ENCODE peak calls at places on chromosomes 16 and 17, in ten cellular contexts. One of them, this sample, is unnamed.

GRCh38 chr17:8430966-8431365 is 4.7 kb upstream of the NDEL1 start:
- DNase-seq in fibroblast of mammary gland: peak
- DNase-seq in CD8-positive, alpha-beta T cell: no peak
- DNase-seq in IMR-90: peak
- DNase-seq in stomach: no peak
- DNase-seq in activated CD8-positive, alpha-beta T cell treated with anti-CD3 and anti-CD28 coated beads for 36 hours: no peak
- DNase-seq in fibroblast of lung: peak
- DNase-seq in heart left ventricle: peak
- DNase-seq in heart right ventricle: peak
- DNase-seq in WERI-Rb-1: no peak
- DNase-seq in this sample: peak

GRCh38 chr17:62760888-62761267 is 47.2 kb downstream of the MARCHF10 start:
- DNase-seq in fibroblast of mammary gland: no peak
- DNase-seq in heart left ventricle: no peak
- DNase-seq in IMR-90: no peak
- DNase-seq in CD8-positive, alpha-beta T cell: no peak
- DNase-seq in fibroblast of lung: no peak
- DNase-seq in WERI-Rb-1: no peak
- DNase-seq in heart right ventricle: no peak
- DNase-seq in stomach: no peak
- DNase-seq in activated CD8-positive, alpha-beta T cell treated with anti-CD3 and anti-CD28 coated beads for 36 hours: no peak
- DNase-seq in this sample: no peak

GRCh38 chr17:44961921-44962350 is 6.2 kb downstream of the C1QL1 start:
- DNase-seq in fibroblast of mammary gland: no peak
- DNase-seq in fibroblast of lung: no peak
- DNase-seq in WERI-Rb-1: peak
- DNase-seq in CD8-positive, alpha-beta T cell: no peak
- DNase-seq in heart left ventricle: no peak
- DNase-seq in activated CD8-positive, alpha-beta T cell treated with anti-CD3 and anti-CD28 coated beads for 36 hours: no peak
- DNase-seq in stomach: no peak
- DNase-seq in heart right ventricle: no peak
- DNase-seq in IMR-90: no peak
- DNase-seq in this sample: no peak

GRCh38 chr16:8568231-8568617 is 22.1 kb downstream of the TMEM114 start:
- DNase-seq in fibroblast of mammary gland: peak
- DNase-seq in IMR-90: peak
- DNase-seq in activated CD8-positive, alpha-beta T cell treated with anti-CD3 and anti-CD28 coated beads for 36 hours: no peak
- DNase-seq in fibroblast of lung: peak
- DNase-seq in stomach: no peak
- DNase-seq in heart right ventricle: no peak
- DNase-seq in heart left ventricle: no peak
- DNase-seq in CD8-positive, alpha-beta T cell: no peak
- DNase-seq in WERI-Rb-1: no peak
- DNase-seq in this sample: peak

GRCh38 chr16:80347900-80348299 is 192.9 kb upstream of the DYNLRB2 start:
- DNase-seq in fibroblast of lung: peak
- DNase-seq in heart right ventricle: peak
- DNase-seq in WERI-Rb-1: no peak
- DNase-seq in activated CD8-positive, alpha-beta T cell treated with anti-CD3 and anti-CD28 coated beads for 36 hours: no peak
- DNase-seq in CD8-positive, alpha-beta T cell: no peak
- DNase-seq in fibroblast of mammary gland: no peak
- DNase-seq in heart left ventricle: peak
- DNase-seq in stomach: peak
- DNase-seq in IMR-90: no peak
- DNase-seq in this sample: peak

GRCh38 chr16:56859636-56860035 is 5.4 kb upstream of the SLC12A3 start:
- DNase-seq in IMR-90: no peak
- DNase-seq in activated CD8-positive, alpha-beta T cell treated with anti-CD3 and anti-CD28 coated beads for 36 hours: no peak
- DNase-seq in CD8-positive, alpha-beta T cell: no peak
- DNase-seq in WERI-Rb-1: no peak
- DNase-seq in fibroblast of lung: no peak
- DNase-seq in fibroblast of mammary gland: no peak
- DNase-seq in stomach: no peak
- DNase-seq in heart left ventricle: no peak
- DNase-seq in heart right ventricle: no peak
- DNase-seq in this sample: no peak

GRCh38 chr17:65629234-65629690 is 67.8 kb upstream of the AXIN2 start:
- DNase-seq in CD8-positive, alpha-beta T cell: no peak
- DNase-seq in fibroblast of mammary gland: no peak
- DNase-seq in IMR-90: peak
- DNase-seq in fibroblast of lung: peak
- DNase-seq in stomach: no peak
- DNase-seq in WERI-Rb-1: no peak
- DNase-seq in activated CD8-positive, alpha-beta T cell treated with anti-CD3 and anti-CD28 coated beads for 36 hours: no peak
- DNase-seq in heart left ventricle: no peak
- DNase-seq in heart right ventricle: no peak
- DNase-seq in this sample: no peak

GRCh38 chr17:29838961-29839360 is 91.1 kb downstream of the SSH2 start:
- DNase-seq in IMR-90: peak
- DNase-seq in WERI-Rb-1: no peak
- DNase-seq in fibroblast of lung: peak
- DNase-seq in activated CD8-positive, alpha-beta T cell treated with anti-CD3 and anti-CD28 coated beads for 36 hours: no peak
- DNase-seq in heart left ventricle: peak
- DNase-seq in heart right ventricle: peak
- DNase-seq in fibroblast of mammary gland: no peak
- DNase-seq in stomach: no peak
- DNase-seq in CD8-positive, alpha-beta T cell: no peak
- DNase-seq in this sample: no peak

GRCh38 chr16:4307215-4308037 is 8.4 kb upstream of the GLIS2 start:
- DNase-seq in activated CD8-positive, alpha-beta T cell treated with anti-CD3 and anti-CD28 coated beads for 36 hours: peak
- DNase-seq in heart left ventricle: peak
- DNase-seq in IMR-90: peak
- DNase-seq in WERI-Rb-1: no peak
- DNase-seq in fibroblast of mammary gland: peak
- DNase-seq in heart right ventricle: peak
- DNase-seq in stomach: peak
- DNase-seq in CD8-positive, alpha-beta T cell: peak
- DNase-seq in fibroblast of lung: peak
- DNase-seq in this sample: peak

GRCh38 chr17:81929253-81930141 is 2.0 kb upstream of the MAFG start:
- DNase-seq in fibroblast of mammary gland: no peak
- DNase-seq in fibroblast of lung: no peak
- DNase-seq in CD8-positive, alpha-beta T cell: no peak
- DNase-seq in heart left ventricle: no peak
- DNase-seq in IMR-90: no peak
- DNase-seq in WERI-Rb-1: no peak
- DNase-seq in activated CD8-positive, alpha-beta T cell treated with anti-CD3 and anti-CD28 coated beads for 36 hours: no peak
- DNase-seq in stomach: no peak
- DNase-seq in heart right ventricle: no peak
- DNase-seq in this sample: no peak

GRCh38 chr16:58339452-58339938 is 44.7 kb upstream of the PRSS54 start:
- DNase-seq in heart right ventricle: no peak
- DNase-seq in fibroblast of mammary gland: peak
- DNase-seq in WERI-Rb-1: peak
- DNase-seq in activated CD8-positive, alpha-beta T cell treated with anti-CD3 and anti-CD28 coated beads for 36 hours: no peak
- DNase-seq in IMR-90: no peak
- DNase-seq in fibroblast of lung: peak
- DNase-seq in CD8-positive, alpha-beta T cell: no peak
- DNase-seq in stomach: no peak
- DNase-seq in heart left ventricle: peak
- DNase-seq in this sample: peak

GRCh38 chr17:44829558-44830358 is at the start of gene GJC1:
- DNase-seq in fibroblast of lung: peak
- DNase-seq in heart left ventricle: peak
- DNase-seq in IMR-90: no peak
- DNase-seq in fibroblast of mammary gland: no peak
- DNase-seq in CD8-positive, alpha-beta T cell: peak
- DNase-seq in heart right ventricle: peak
- DNase-seq in activated CD8-positive, alpha-beta T cell treated with anti-CD3 and anti-CD28 coated beads for 36 hours: peak
- DNase-seq in WERI-Rb-1: peak
- DNase-seq in stomach: no peak
- DNase-seq in this sample: no peak

GRCh38 chr17:62919388-62919787 is 46.6 kb upstream of the TANC2 start:
- DNase-seq in activated CD8-positive, alpha-beta T cell treated with anti-CD3 and anti-CD28 coated beads for 36 hours: no peak
- DNase-seq in IMR-90: peak
- DNase-seq in CD8-positive, alpha-beta T cell: no peak
- DNase-seq in fibroblast of lung: peak
- DNase-seq in heart right ventricle: no peak
- DNase-seq in heart left ventricle: no peak
- DNase-seq in fibroblast of mammary gland: peak
- DNase-seq in stomach: no peak
- DNase-seq in WERI-Rb-1: no peak
- DNase-seq in this sample: peak

GRCh38 chr16:88941933-88942909 is 34.8 kb downstream of the CBFA2T3 start:
- DNase-seq in WERI-Rb-1: peak
- DNase-seq in fibroblast of lung: no peak
- DNase-seq in heart left ventricle: peak
- DNase-seq in stomach: peak
- DNase-seq in activated CD8-positive, alpha-beta T cell treated with anti-CD3 and anti-CD28 coated beads for 36 hours: peak
- DNase-seq in heart right ventricle: peak
- DNase-seq in IMR-90: no peak
- DNase-seq in fibroblast of mammary gland: no peak
- DNase-seq in CD8-positive, alpha-beta T cell: peak
- DNase-seq in this sample: no peak

GRCh38 chr17:75459590-75460267 is 3.3 kb downstream of the TMEM94 start:
- DNase-seq in IMR-90: no peak
- DNase-seq in activated CD8-positive, alpha-beta T cell treated with anti-CD3 and anti-CD28 coated beads for 36 hours: no peak
- DNase-seq in fibroblast of lung: no peak
- DNase-seq in CD8-positive, alpha-beta T cell: no peak
- DNase-seq in stomach: peak
- DNase-seq in WERI-Rb-1: no peak
- DNase-seq in heart left ventricle: no peak
- DNase-seq in heart right ventricle: no peak
- DNase-seq in fibroblast of mammary gland: no peak
- DNase-seq in this sample: no peak

GRCh38 chr17:58306131-58306951 is 22.3 kb downstream of the TSPOAP1 start:
- DNase-seq in IMR-90: no peak
- DNase-seq in heart left ventricle: no peak
- DNase-seq in CD8-positive, alpha-beta T cell: no peak
- DNase-seq in heart right ventricle: no peak
- DNase-seq in stomach: peak
- DNase-seq in fibroblast of lung: no peak
- DNase-seq in activated CD8-positive, alpha-beta T cell treated with anti-CD3 and anti-CD28 coated beads for 36 hours: no peak
- DNase-seq in WERI-Rb-1: no peak
- DNase-seq in fibroblast of mammary gland: no peak
- DNase-seq in this sample: no peak

GRCh38 chr17:27596571-27597187 is 34.3 kb upstream of the LGALS9 start:
- DNase-seq in IMR-90: no peak
- DNase-seq in activated CD8-positive, alpha-beta T cell treated with anti-CD3 and anti-CD28 coated beads for 36 hours: no peak
- DNase-seq in heart left ventricle: no peak
- DNase-seq in WERI-Rb-1: no peak
- DNase-seq in CD8-positive, alpha-beta T cell: no peak
- DNase-seq in fibroblast of lung: no peak
- DNase-seq in heart right ventricle: no peak
- DNase-seq in fibroblast of mammary gland: no peak
- DNase-seq in stomach: no peak
- DNase-seq in this sample: no peak

GRCh38 chr16:48542020-48542473 is 67.9 kb downstream of the N4BP1 start:
- DNase-seq in stomach: no peak
- DNase-seq in heart left ventricle: peak
- DNase-seq in activated CD8-positive, alpha-beta T cell treated with anti-CD3 and anti-CD28 coated beads for 36 hours: peak
- DNase-seq in heart right ventricle: peak
- DNase-seq in WERI-Rb-1: peak
- DNase-seq in fibroblast of mammary gland: peak
- DNase-seq in fibroblast of lung: peak
- DNase-seq in CD8-positive, alpha-beta T cell: peak
- DNase-seq in IMR-90: peak
- DNase-seq in this sample: peak

GRCh38 chr16:77295896-77296295 is 96.7 kb downstream of the SYCE1L start:
- DNase-seq in heart right ventricle: no peak
- DNase-seq in IMR-90: peak
- DNase-seq in activated CD8-positive, alpha-beta T cell treated with anti-CD3 and anti-CD28 coated beads for 36 hours: no peak
- DNase-seq in CD8-positive, alpha-beta T cell: no peak
- DNase-seq in fibroblast of mammary gland: peak
- DNase-seq in heart left ventricle: no peak
- DNase-seq in fibroblast of lung: no peak
- DNase-seq in stomach: no peak
- DNase-seq in WERI-Rb-1: no peak
- DNase-seq in this sample: no peak

GRCh38 chr17:10295728-10296343 is 77.0 kb downstream of the MYH13 start:
- DNase-seq in stomach: no peak
- DNase-seq in activated CD8-positive, alpha-beta T cell treated with anti-CD3 and anti-CD28 coated beads for 36 hours: peak
- DNase-seq in CD8-positive, alpha-beta T cell: no peak
- DNase-seq in fibroblast of mammary gland: peak
- DNase-seq in heart right ventricle: peak
- DNase-seq in IMR-90: peak
- DNase-seq in fibroblast of lung: peak
- DNase-seq in WERI-Rb-1: peak
- DNase-seq in heart left ventricle: peak
- DNase-seq in this sample: peak
- TF ChIP-seq CTCF in stomach: peak
- TF ChIP-seq CTCF in activated CD8-positive, alpha-beta T cell treated with anti-CD3 and anti-CD28 coated beads for 36 hours: peak
- TF ChIP-seq CTCF in CD8-positive, alpha-beta T cell: peak
- TF ChIP-seq CTCF in fibroblast of mammary gland: peak
- TF ChIP-seq CTCF in heart right ventricle: peak
- TF ChIP-seq CTCF in IMR-90: peak
- TF ChIP-seq CTCF in fibroblast of lung: peak
- TF ChIP-seq CTCF in WERI-Rb-1: peak
- TF ChIP-seq CTCF in heart left ventricle: peak
- TF ChIP-seq CTCF in this sample: peak

GRCh38 chr16:68806422-68806821 is 36.9 kb upstream of the TANGO6 start:
- DNase-seq in IMR-90: no peak
- DNase-seq in fibroblast of lung: no peak
- DNase-seq in stomach: no peak
- DNase-seq in heart right ventricle: no peak
- DNase-seq in CD8-positive, alpha-beta T cell: no peak
- DNase-seq in heart left ventricle: no peak
- DNase-seq in activated CD8-positive, alpha-beta T cell treated with anti-CD3 and anti-CD28 coated beads for 36 hours: no peak
- DNase-seq in WERI-Rb-1: no peak
- DNase-seq in fibroblast of mammary gland: no peak
- DNase-seq in this sample: no peak
- TF ChIP-seq CTCF in IMR-90: no peak
- TF ChIP-seq CTCF in fibroblast of lung: no peak
- TF ChIP-seq CTCF in stomach: no peak
- TF ChIP-seq CTCF in heart right ventricle: no peak
- TF ChIP-seq CTCF in CD8-positive, alpha-beta T cell: no peak
- TF ChIP-seq CTCF in heart left ventricle: no peak
- TF ChIP-seq CTCF in activated CD8-positive, alpha-beta T cell treated with anti-CD3 and anti-CD28 coated beads for 36 hours: no peak
- TF ChIP-seq CTCF in WERI-Rb-1: no peak
- TF ChIP-seq CTCF in fibroblast of mammary gland: no peak
- TF ChIP-seq CTCF in this sample: no peak

DNA sequence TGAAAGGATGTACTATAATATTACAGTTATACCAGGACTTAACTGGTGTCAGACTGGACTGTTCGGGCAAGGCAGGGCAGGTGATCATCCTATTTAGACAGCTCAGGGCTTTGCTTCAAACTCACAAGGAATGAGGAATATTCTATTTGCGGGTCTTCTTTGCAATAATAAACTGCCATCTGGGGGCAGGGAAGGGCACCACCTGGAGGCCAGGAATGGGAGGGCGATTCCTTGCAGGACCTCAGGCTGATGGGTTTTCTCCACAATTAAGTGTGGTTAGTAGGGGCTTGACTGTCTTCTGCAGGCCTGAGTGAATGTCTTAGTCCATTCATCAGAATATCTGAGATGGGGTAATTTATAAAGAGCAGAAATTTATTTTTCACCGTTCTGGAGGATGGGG is 424.1 kb downstream of the CA10 start:
- DNase-seq in heart right ventricle: peak
- DNase-seq in fibroblast of lung: no peak
- DNase-seq in stomach: no peak
- DNase-seq in activated CD8-positive, alpha-beta T cell treated with anti-CD3 and anti-CD28 coated beads for 36 hours: peak
- DNase-seq in heart left ventricle: no peak
- DNase-seq in WERI-Rb-1: peak
- DNase-seq in fibroblast of mammary gland: no peak
- DNase-seq in CD8-positive, alpha-beta T cell: no peak
- DNase-seq in IMR-90: no peak
- DNase-seq in this sample: peak
- TF ChIP-seq CTCF in heart right ventricle: no peak
- TF ChIP-seq CTCF in fibroblast of lung: no peak
- TF ChIP-seq CTCF in stomach: peak
- TF ChIP-seq CTCF in activated CD8-positive, alpha-beta T cell treated with anti-CD3 and anti-CD28 coated beads for 36 hours: peak
- TF ChIP-seq CTCF in heart left ventricle: peak
- TF ChIP-seq CTCF in WERI-Rb-1: peak
- TF ChIP-seq CTCF in fibroblast of mammary gland: peak
- TF ChIP-seq CTCF in CD8-positive, alpha-beta T cell: no peak
- TF ChIP-seq CTCF in IMR-90: no peak
- TF ChIP-seq CTCF in this sample: peak

GRCh38 chr17:17877548-17878358 is 41.0 kb upstream of the SREBF1 start:
- DNase-seq in CD8-positive, alpha-beta T cell: no peak
- DNase-seq in heart right ventricle: peak
- DNase-seq in heart left ventricle: peak
- DNase-seq in activated CD8-positive, alpha-beta T cell treated with anti-CD3 and anti-CD28 coated beads for 36 hours: no peak
- DNase-seq in fibroblast of mammary gland: peak
- DNase-seq in IMR-90: peak
- DNase-seq in fibroblast of lung: peak
- DNase-seq in WERI-Rb-1: peak
- DNase-seq in stomach: peak
- DNase-seq in this sample: peak
- TF ChIP-seq CTCF in CD8-positive, alpha-beta T cell: no peak
- TF ChIP-seq CTCF in heart right ventricle: no peak
- TF ChIP-seq CTCF in heart left ventricle: no peak
- TF ChIP-seq CTCF in activated CD8-positive, alpha-beta T cell treated with anti-CD3 and anti-CD28 coated beads for 36 hours: no peak
- TF ChIP-seq CTCF in fibroblast of mammary gland: no peak
- TF ChIP-seq CTCF in IMR-90: peak
- TF ChIP-seq CTCF in fibroblast of lung: peak
- TF ChIP-seq CTCF in WERI-Rb-1: peak
- TF ChIP-seq CTCF in stomach: no peak
- TF ChIP-seq CTCF in this sample: peak

This sample was measured in fibroblast of the aortic adventitia.